ENCODE peak calls at places on chromosomes 5 and 9, in seven cellular contexts. One of them, this sample, is unnamed.
A peak's percentile ranks its signal among the peaks of the same experiment; 100 is the strongest.

GRCh38 chr5:136036991-136037705 is 8.4 kb downstream of the TGFBI start:
- DNase-seq in neural crest cell: no peak
- DNase-seq in GM13976: no peak
- DNase-seq in mesothelial cell of epicardium: no peak
- DNase-seq in GM12865: peak; percentile 67
- DNase-seq in A673: peak; percentile 99
- DNase-seq in Peyer's patch: no peak
- DNase-seq in this sample: no peak

GRCh38 chr9:34623386-34624235 is 3.3 kb upstream of the DCTN3 start:
- DNase-seq in neural crest cell: no peak
- DNase-seq in GM13976: no peak
- DNase-seq in mesothelial cell of epicardium: no peak
- DNase-seq in GM12865: no peak
- DNase-seq in A673: no peak
- DNase-seq in Peyer's patch: no peak
- DNase-seq in this sample: no peak

GRCh38 chr9:73916016-73916673 is 581.0 kb upstream of the RORB start:
- DNase-seq in neural crest cell: no peak
- DNase-seq in GM13976: no peak
- DNase-seq in mesothelial cell of epicardium: no peak
- DNase-seq in GM12865: peak; percentile 2
- DNase-seq in A673: peak; percentile 5
- DNase-seq in Peyer's patch: no peak
- DNase-seq in this sample: no peak

GRCh38 chr5:88708021-88708420 is 175.0 kb downstream of the MEF2C start:
- DNase-seq in neural crest cell: no peak
- DNase-seq in GM13976: no peak
- DNase-seq in mesothelial cell of epicardium: no peak
- DNase-seq in GM12865: no peak
- DNase-seq in A673: no peak
- DNase-seq in Peyer's patch: no peak
- DNase-seq in this sample: no peak

GRCh38 chr9:93108301-93109041 is 12.5 kb downstream of the CARD19 start:
- DNase-seq in neural crest cell: no peak
- DNase-seq in GM13976: no peak
- DNase-seq in mesothelial cell of epicardium: no peak
- DNase-seq in GM12865: peak; percentile 34
- DNase-seq in A673: no peak
- DNase-seq in Peyer's patch: peak; percentile 41
- DNase-seq in this sample: no peak

GRCh38 chr9:91196103-91196761 is 165.5 kb downstream of the AUH start:
- DNase-seq in neural crest cell: no peak
- DNase-seq in GM13976: no peak
- DNase-seq in mesothelial cell of epicardium: no peak
- DNase-seq in GM12865: no peak
- DNase-seq in A673: no peak
- DNase-seq in Peyer's patch: no peak
- DNase-seq in this sample: no peak

GRCh38 chr5:118968925-118969375 is 19.4 kb downstream of the DTWD2 start:
- DNase-seq in neural crest cell: no peak
- DNase-seq in GM13976: no peak
- DNase-seq in mesothelial cell of epicardium: no peak
- DNase-seq in GM12865: no peak
- DNase-seq in A673: no peak
- DNase-seq in Peyer's patch: no peak
- DNase-seq in this sample: no peak

GRCh38 chr5:57448751-57449150 is 33.9 kb downstream of the ACTBL2 start:
- DNase-seq in neural crest cell: no peak
- DNase-seq in GM13976: no peak
- DNase-seq in mesothelial cell of epicardium: no peak
- DNase-seq in GM12865: no peak
- DNase-seq in A673: peak; percentile 20
- DNase-seq in Peyer's patch: no peak
- DNase-seq in this sample: no peak

GRCh38 chr9:124222918-124223720 is 34.6 kb upstream of the NEK6 start:
- DNase-seq in neural crest cell: no peak
- DNase-seq in GM13976: no peak
- DNase-seq in mesothelial cell of epicardium: no peak
- DNase-seq in GM12865: no peak
- DNase-seq in A673: no peak
- DNase-seq in Peyer's patch: peak; percentile 95
- DNase-seq in this sample: no peak

GRCh38 chr5:171537463-171537862 is 118.0 kb downstream of the FGF18 start:
- DNase-seq in neural crest cell: no peak
- DNase-seq in GM13976: no peak
- DNase-seq in mesothelial cell of epicardium: no peak
- DNase-seq in GM12865: no peak
- DNase-seq in A673: peak; percentile 50
- DNase-seq in Peyer's patch: no peak
- DNase-seq in this sample: no peak

GRCh38 chr5:138657360-138657759 is 82.2 kb upstream of the HSPA9 start:
- DNase-seq in neural crest cell: no peak
- DNase-seq in GM13976: no peak
- DNase-seq in mesothelial cell of epicardium: no peak
- DNase-seq in GM12865: no peak
- DNase-seq in A673: no peak
- DNase-seq in Peyer's patch: no peak
- DNase-seq in this sample: no peak

GRCh38 chr9:112777914-112778313 is 27.4 kb downstream of the SNX30 start:
- DNase-seq in neural crest cell: no peak
- DNase-seq in GM13976: no peak
- DNase-seq in mesothelial cell of epicardium: no peak
- DNase-seq in GM12865: peak; percentile 14
- DNase-seq in A673: no peak
- DNase-seq in Peyer's patch: no peak
- DNase-seq in this sample: no peak

DNA sequence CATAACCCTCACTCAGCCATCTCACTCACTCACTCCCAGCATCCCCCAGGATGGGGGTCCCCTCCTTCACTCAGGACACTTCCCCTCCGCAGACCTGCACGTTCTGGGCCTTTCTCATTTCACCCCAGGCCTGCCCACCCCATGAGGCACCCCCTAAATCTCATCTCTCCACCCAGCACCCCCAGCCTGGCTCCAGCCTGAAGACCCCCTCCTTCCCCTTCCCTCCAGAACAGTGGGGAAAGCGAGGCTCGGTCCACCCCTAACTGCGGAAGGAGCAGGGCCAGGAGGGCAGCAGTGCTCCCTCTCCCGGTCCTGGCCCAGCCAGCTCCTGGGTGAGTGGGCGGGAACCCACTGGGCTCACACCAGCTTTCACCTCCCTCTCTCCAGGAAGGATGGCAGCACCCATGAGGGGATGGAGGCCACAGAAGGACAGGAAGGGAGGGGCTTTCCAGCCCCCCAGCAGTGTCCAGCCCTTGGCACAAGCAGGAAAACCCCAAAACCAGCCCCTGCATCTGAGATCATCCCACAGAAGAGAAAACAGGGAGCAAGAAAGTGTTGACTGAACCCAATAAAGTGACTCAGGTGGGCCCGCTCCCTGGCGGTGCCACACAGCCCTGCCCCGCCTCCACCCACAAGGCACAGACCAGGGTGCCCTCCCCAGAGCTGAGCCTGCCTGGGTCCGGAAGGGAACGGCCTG is 55.0 kb downstream of the LRSAM1 start:
- DNase-seq in neural crest cell: no peak
- DNase-seq in GM13976: no peak
- DNase-seq in mesothelial cell of epicardium: no peak
- DNase-seq in GM12865: no peak
- DNase-seq in A673: no peak
- DNase-seq in Peyer's patch: no peak
- DNase-seq in this sample: no peak
- TF ChIP-seq CTCF in neural crest cell: no peak
- TF ChIP-seq CTCF in GM13976: no peak
- TF ChIP-seq CTCF in mesothelial cell of epicardium: peak; percentile 7
- TF ChIP-seq CTCF in GM12865: no peak
- TF ChIP-seq CTCF in A673: no peak
- TF ChIP-seq CTCF in Peyer's patch: no peak
- TF ChIP-seq CTCF in this sample: peak; percentile 5

GRCh38 chr5:93675458-93676450 is 65.6 kb downstream of the POU5F2 start:
- DNase-seq in neural crest cell: no peak
- DNase-seq in GM13976: no peak
- DNase-seq in mesothelial cell of epicardium: no peak
- DNase-seq in GM12865: peak; percentile 3
- DNase-seq in A673: no peak
- DNase-seq in Peyer's patch: no peak
- DNase-seq in this sample: no peak
- TF ChIP-seq CTCF in neural crest cell: no peak
- TF ChIP-seq CTCF in GM13976: no peak
- TF ChIP-seq CTCF in mesothelial cell of epicardium: no peak
- TF ChIP-seq CTCF in GM12865: no peak
- TF ChIP-seq CTCF in A673: no peak
- TF ChIP-seq CTCF in Peyer's patch: no peak
- TF ChIP-seq CTCF in this sample: no peak

DNA sequence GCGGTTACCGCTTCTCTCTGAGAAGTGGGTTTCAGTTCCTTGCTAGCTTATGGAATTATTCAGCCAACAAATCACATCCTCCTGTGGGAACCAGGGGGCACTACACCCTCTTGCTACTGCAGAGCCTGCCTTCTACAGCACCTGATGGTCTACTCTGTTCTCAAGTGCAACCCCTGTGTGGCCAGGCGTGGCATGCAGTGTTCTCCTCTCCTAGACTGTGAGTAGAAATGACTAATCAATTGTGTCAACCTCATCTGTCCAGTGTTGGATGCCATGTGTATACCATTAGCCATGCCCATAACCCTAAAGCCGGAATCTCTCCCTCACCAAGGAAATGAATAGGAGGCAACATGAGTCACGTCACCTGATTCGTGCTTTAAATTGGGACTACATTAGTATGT is 117.2 kb upstream of the LIFR start:
- DNase-seq in neural crest cell: no peak
- DNase-seq in GM13976: no peak
- DNase-seq in mesothelial cell of epicardium: no peak
- DNase-seq in GM12865: peak; percentile 17
- DNase-seq in A673: peak; percentile 26
- DNase-seq in Peyer's patch: no peak
- DNase-seq in this sample: no peak
- TF ChIP-seq CTCF in neural crest cell: peak; percentile 11
- TF ChIP-seq CTCF in GM13976: no peak
- TF ChIP-seq CTCF in mesothelial cell of epicardium: no peak
- TF ChIP-seq CTCF in GM12865: no peak
- TF ChIP-seq CTCF in A673: peak; percentile 51
- TF ChIP-seq CTCF in Peyer's patch: no peak
- TF ChIP-seq CTCF in this sample: no peak

GRCh38 chr5:7886849-7887460 is 18.0 kb downstream of the MTRR start:
- DNase-seq in neural crest cell: no peak
- DNase-seq in GM13976: peak; percentile 39
- DNase-seq in mesothelial cell of epicardium: no peak
- DNase-seq in GM12865: peak; percentile 29
- DNase-seq in A673: peak; percentile 70
- DNase-seq in Peyer's patch: no peak
- DNase-seq in this sample: no peak
- TF ChIP-seq CTCF in neural crest cell: peak; percentile 75
- TF ChIP-seq CTCF in GM13976: no peak
- TF ChIP-seq CTCF in mesothelial cell of epicardium: no peak
- TF ChIP-seq CTCF in GM12865: peak; percentile 30
- TF ChIP-seq CTCF in A673: peak; percentile 66
- TF ChIP-seq CTCF in Peyer's patch: peak; percentile 75
- TF ChIP-seq CTCF in this sample: peak; percentile 79

DNA sequence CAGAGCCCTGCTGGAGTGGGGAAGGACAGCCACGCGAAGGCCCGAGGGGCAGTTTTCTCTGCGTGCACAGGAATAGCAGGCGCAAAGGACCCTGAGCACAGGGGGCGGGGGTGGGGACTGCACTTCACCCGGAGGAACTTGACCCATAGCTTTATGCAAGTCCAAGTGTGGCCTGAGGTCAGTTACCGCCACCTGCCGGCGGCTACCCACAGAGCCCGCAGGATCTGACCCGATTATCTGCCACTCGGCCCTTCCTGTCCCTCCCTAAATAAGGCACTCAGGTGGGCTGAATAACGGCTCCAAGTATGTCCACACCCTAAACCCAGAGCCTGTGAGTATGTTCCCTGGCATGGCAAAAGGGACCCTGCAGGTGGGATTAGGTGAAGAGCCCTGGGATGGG is 65.4 kb upstream of the FCN1 start:
- DNase-seq in neural crest cell: peak; percentile 25
- DNase-seq in GM13976: peak; percentile 69
- DNase-seq in mesothelial cell of epicardium: no peak
- DNase-seq in GM12865: peak; percentile 51
- DNase-seq in A673: no peak
- DNase-seq in Peyer's patch: peak; percentile 34
- DNase-seq in this sample: peak; percentile 61
- TF ChIP-seq CTCF in neural crest cell: peak; percentile 58
- TF ChIP-seq CTCF in GM13976: peak; percentile 36
- TF ChIP-seq CTCF in mesothelial cell of epicardium: no peak
- TF ChIP-seq CTCF in GM12865: peak; percentile 64
- TF ChIP-seq CTCF in A673: no peak
- TF ChIP-seq CTCF in Peyer's patch: peak; percentile 9
- TF ChIP-seq CTCF in this sample: peak; percentile 68

GRCh38 chr9:98815552-98815951 is 8.1 kb downstream of the GALNT12 start:
- DNase-seq in neural crest cell: no peak
- DNase-seq in GM13976: no peak
- DNase-seq in mesothelial cell of epicardium: no peak
- DNase-seq in GM12865: no peak
- DNase-seq in A673: no peak
- DNase-seq in Peyer's patch: no peak
- DNase-seq in this sample: no peak

GRCh38 chr9:98819231-98819630 is 11.8 kb downstream of the GALNT12 start:
- DNase-seq in neural crest cell: no peak
- DNase-seq in GM13976: no peak
- DNase-seq in mesothelial cell of epicardium: no peak
- DNase-seq in GM12865: no peak
- DNase-seq in A673: no peak
- DNase-seq in Peyer's patch: no peak
- DNase-seq in this sample: no peak

GRCh38 chr9:98822661-98823060 is 15.2 kb downstream of the GALNT12 start:
- DNase-seq in neural crest cell: no peak
- DNase-seq in GM13976: no peak
- DNase-seq in mesothelial cell of epicardium: no peak
- DNase-seq in GM12865: no peak
- DNase-seq in A673: no peak
- DNase-seq in Peyer's patch: no peak
- DNase-seq in this sample: no peak

GRCh38 chr9:98821831-98822230 is 14.4 kb downstream of the GALNT12 start:
- DNase-seq in neural crest cell: no peak
- DNase-seq in GM13976: no peak
- DNase-seq in mesothelial cell of epicardium: no peak
- DNase-seq in GM12865: no peak
- DNase-seq in A673: no peak
- DNase-seq in Peyer's patch: no peak
- DNase-seq in this sample: no peak

GRCh38 chr9:98818764-98819163 is 11.3 kb downstream of the GALNT12 start:
- DNase-seq in neural crest cell: no peak
- DNase-seq in GM13976: no peak
- DNase-seq in mesothelial cell of epicardium: no peak
- DNase-seq in GM12865: no peak
- DNase-seq in A673: no peak
- DNase-seq in Peyer's patch: no peak
- DNase-seq in this sample: no peak
- TF ChIP-seq CTCF in neural crest cell: no peak
- TF ChIP-seq CTCF in GM13976: no peak
- TF ChIP-seq CTCF in mesothelial cell of epicardium: no peak
- TF ChIP-seq CTCF in GM12865: no peak
- TF ChIP-seq CTCF in A673: no peak
- TF ChIP-seq CTCF in Peyer's patch: no peak
- TF ChIP-seq CTCF in this sample: no peak